ENCODE peak calls at places on chromosome 22, in six cellular contexts. V, L, C, J, O and I are unnamed samples.

GRCh38 chr22:48779211-48779643 is 1048.4 kb downstream of the BRD1 start:
- DNase-seq in V (no peak), L (no peak), C (no peak), J (no peak), O (no peak), I (no peak)

GRCh38 chr22:19713650-19714319 is 518 bp upstream of the SEPTIN5 start:
- DNase-seq in V (no peak), L (no peak), C (peak), J (no peak), O (no peak), I (no peak)

GRCh38 chr22:46792841-46793261 is 30.4 kb downstream of the TBC1D22A start:
- DNase-seq in V (no peak), L (no peak), C (no peak), J (no peak), O (no peak), I (no peak)

GRCh38 chr22:46619240-46619829 is 851 bp upstream of the GRAMD4 start:
- DNase-seq in V (no peak), L (no peak), C (no peak), J (no peak), O (no peak), I (no peak)

GRCh38 chr22:45008853-45009751 is 703 bp downstream of the PHF21B start:
- DNase-seq in V (peak), L (no peak), C (no peak), J (no peak), O (no peak), I (no peak)

GRCh38 chr22:44567846-44568493 is 69.9 kb upstream of the RTL6 start:
- DNase-seq in V (peak), L (peak), C (peak), J (no peak), O (peak), I (peak)

GRCh38 chr22:47198801-47199251 is 436.4 kb downstream of the TBC1D22A start:
- DNase-seq in V (no peak), L (no peak), C (no peak), J (no peak), O (no peak), I (no peak)

GRCh38 chr22:19932367-19933206 is 9.0 kb upstream of the COMT start:
- DNase-seq in V (no peak), L (no peak), C (no peak), J (no peak), O (no peak), I (no peak)

GRCh38 chr22:44246615-44247326 is 66.0 kb downstream of the SHISAL1 start:
- DNase-seq in V (no peak), L (no peak), C (no peak), J (no peak), O (no peak), I (no peak)

GRCh38 chr22:36288571-36289405 is 35.9 kb downstream of the APOL1 start:
- DNase-seq in V (no peak), L (no peak), C (no peak), J (no peak), O (no peak), I (no peak)

GRCh38 chr22:26428515-26429457 is at the start of gene ASPHD2:
- DNase-seq in V (peak), L (peak), C (peak), J (no peak), O (peak), I (peak)

GRCh38 chr22:48222742-48223487 is 1460.5 kb downstream of the TBC1D22A start:
- DNase-seq in V (no peak), L (no peak), C (no peak), J (no peak), O (no peak), I (no peak)

GRCh38 chr22:21920341-21921183 is 32.1 kb downstream of the PPM1F start:
- DNase-seq in V (no peak), L (no peak), C (no peak), J (no peak), O (no peak), I (no peak)

GRCh38 chr22:34761111-34761510 is 304.8 kb upstream of the ISX start:
- DNase-seq in V (no peak), L (peak), C (no peak), J (no peak), O (no peak), I (peak)

GRCh38 chr22:40976866-40977700 is 25.9 kb downstream of the RBX1 start:
- DNase-seq in V (no peak), L (no peak), C (no peak), J (no peak), O (no peak), I (no peak)

GRCh38 chr22:18110944-18111758 is 542 bp downstream of the TUBA8 start:
- DNase-seq in V (no peak), L (no peak), C (no peak), J (no peak), O (no peak), I (no peak)

GRCh38 chr22:26585104-26585790 is 4.7 kb downstream of the TPST2 start:
- DNase-seq in V (no peak), L (peak), C (no peak), J (no peak), O (no peak), I (peak)

GRCh38 chr22:49413551-49413950 is 414.1 kb downstream of the BRD1 start:
- DNase-seq in V (no peak), L (no peak), C (no peak), J (no peak), O (no peak), I (no peak)

GRCh38 chr22:48700180-48700565 is 1127.5 kb downstream of the BRD1 start:
- DNase-seq in V (no peak), L (no peak), C (no peak), J (no peak), O (no peak), I (no peak)

GRCh38 chr22:46830001-46830715 is 67.7 kb downstream of the TBC1D22A start:
- DNase-seq in V (no peak), L (peak), C (peak), J (no peak), O (peak), I (peak)

GRCh38 chr22:48244388-48245118 is 1482.1 kb downstream of the TBC1D22A start:
- DNase-seq in V (no peak), L (no peak), C (no peak), J (no peak), O (no peak), I (no peak)

GRCh38 chr22:49159711-49160110 is 668.0 kb downstream of the BRD1 start:
- DNase-seq in V (no peak), L (no peak), C (no peak), J (no peak), O (no peak), I (no peak)

GRCh38 chr22:33659423-33659822 is 260.9 kb downstream of the LARGE1 start:
- DNase-seq in V (no peak), L (no peak), C (no peak), J (no peak), O (no peak), I (no peak)
- TF ChIP-seq CTCF in V (no peak), L (no peak), C (no peak), J (no peak), O (no peak), I (no peak)

GRCh38 chr22:30029512-30029911 is 50.8 kb upstream of the HORMAD2 start:
- DNase-seq in V (no peak), L (no peak), C (no peak), J (no peak), O (no peak), I (no peak)

GRCh38 chr22:30033137-30033536 is 47.1 kb upstream of the HORMAD2 start:
- DNase-seq in V (no peak), L (no peak), C (no peak), J (no peak), O (no peak), I (no peak)

GRCh38 chr22:30033891-30034290 is 46.4 kb upstream of the HORMAD2 start:
- DNase-seq in V (no peak), L (no peak), C (no peak), J (no peak), O (no peak), I (no peak)

GRCh38 chr22:30031328-30031727 is 48.9 kb upstream of the HORMAD2 start:
- DNase-seq in V (no peak), L (no peak), C (no peak), J (no peak), O (no peak), I (no peak)

GRCh38 chr22:30031764-30032468 is 48.3 kb upstream of the HORMAD2 start:
- DNase-seq in V (no peak), L (no peak), C (no peak), J (no peak), O (no peak), I (no peak)
- TF ChIP-seq CTCF in V (no peak), L (no peak), C (no peak), J (no peak), O (no peak), I (no peak)

DNA sequence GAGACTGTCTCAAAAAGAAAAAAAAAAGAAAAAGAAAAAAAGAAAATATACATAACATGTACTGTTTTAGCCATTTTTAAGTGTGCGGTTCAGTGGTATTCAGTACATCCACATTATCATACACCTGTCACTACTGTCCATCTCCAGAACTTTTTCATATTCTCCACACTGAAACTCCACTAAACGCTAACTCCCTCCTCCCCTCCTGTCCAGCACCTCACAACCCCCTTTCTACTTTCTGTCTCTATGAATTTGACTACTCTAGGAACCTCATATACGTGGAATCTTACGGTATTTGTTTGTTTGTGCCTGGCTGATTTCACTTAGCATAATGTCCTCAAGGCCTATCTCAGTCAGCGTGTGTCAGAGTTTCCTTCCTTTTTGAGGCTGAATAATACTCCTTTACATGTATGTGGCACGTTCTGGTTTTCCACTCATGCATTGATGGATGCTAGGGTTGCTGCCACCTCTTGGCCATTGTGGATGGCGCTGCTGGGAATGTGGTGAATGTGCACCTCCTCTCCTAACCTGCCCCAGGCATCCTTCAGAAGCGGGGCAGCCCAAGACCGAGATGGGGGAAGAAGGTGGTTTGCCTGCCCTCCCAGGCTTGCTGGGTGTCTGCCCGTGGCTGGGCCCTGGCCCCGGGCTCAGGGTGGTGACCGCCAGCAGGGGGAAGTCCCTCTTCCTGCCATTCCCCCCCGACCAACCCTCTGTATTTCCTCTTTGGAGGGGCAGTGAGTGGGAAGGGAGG is 60.5 kb downstream of the BCR start:
- DNase-seq in V (no peak), L (peak), C (peak), J (no peak), O (no peak), I (peak)
- TF ChIP-seq CTCF in V (no peak), L (peak), C (no peak), J (peak), O (peak), I (peak)

GRCh38 chr22:38292694-38293093 is 19.9 kb upstream of the TMEM184B start:
- DNase-seq in V (no peak), L (no peak), C (no peak), J (no peak), O (no peak), I (no peak)

GRCh38 chr22:38294193-38294592 is 21.4 kb upstream of the TMEM184B start:
- DNase-seq in V (no peak), L (no peak), C (no peak), J (no peak), O (no peak), I (no peak)

GRCh38 chr22:38289583-38290082 is 16.8 kb upstream of the TMEM184B start:
- DNase-seq in V (no peak), L (no peak), C (no peak), J (no peak), O (no peak), I (no peak)

GRCh38 chr22:38290347-38290746 is 17.5 kb upstream of the TMEM184B start:
- DNase-seq in V (no peak), L (no peak), C (no peak), J (no peak), O (peak), I (no peak)

DNA sequence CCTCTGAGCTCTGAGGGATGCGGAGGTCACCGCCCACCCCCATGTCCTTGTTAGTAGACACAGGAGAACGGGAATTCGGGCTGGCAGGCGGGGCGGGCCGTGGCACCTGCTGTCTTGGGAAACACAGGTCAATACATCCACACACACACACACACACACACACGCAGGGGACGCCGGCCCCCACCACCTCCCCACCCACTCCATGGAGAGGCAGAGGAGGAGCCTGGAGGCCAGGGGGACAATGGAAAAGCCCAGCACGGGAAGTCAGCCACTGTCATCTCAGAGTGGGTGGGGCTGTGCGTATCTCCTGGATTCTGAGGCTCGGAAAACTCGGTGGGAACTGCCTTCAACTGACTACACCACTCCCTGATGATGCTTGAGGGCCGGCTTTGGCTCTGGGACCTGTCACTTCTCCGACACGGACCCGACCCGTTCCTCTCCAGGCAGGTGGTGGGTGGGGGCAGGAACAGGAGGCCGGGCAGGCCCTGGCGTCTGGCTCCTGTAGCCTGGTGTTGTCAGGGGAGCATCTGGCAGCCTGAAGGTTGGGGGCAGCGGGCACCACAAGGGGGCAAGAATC is 18.5 kb upstream of the TMEM184B start:
- DNase-seq in V (no peak), L (no peak), C (no peak), J (no peak), O (no peak), I (no peak)
- TF ChIP-seq CTCF in V (no peak), L (no peak), C (no peak), J (no peak), O (no peak), I (no peak)

GRCh38 chr22:43110444-43110926 is at the start of gene BIK:
- DNase-seq in V (peak), L (no peak), C (peak), J (no peak), O (peak), I (peak)
- TF ChIP-seq CTCF in V (no peak), L (peak), C (no peak), J (peak), O (peak), I (no peak)

GRCh38 chr22:37781434-37782059 is 26.2 kb upstream of the GCAT start:
- DNase-seq in V (no peak), L (no peak), C (no peak), J (no peak), O (no peak), I (no peak)
- TF ChIP-seq CTCF in V (no peak), L (peak), C (peak), J (peak), O (no peak), I (no peak)

GRCh38 chr22:42820075-42820763 is 36.9 kb downstream of the ARFGAP3 start:
- DNase-seq in V (no peak), L (peak), C (no peak), J (no peak), O (no peak), I (peak)
- TF ChIP-seq CTCF in V (peak), L (peak), C (peak), J (no peak), O (no peak), I (peak)

DNA sequence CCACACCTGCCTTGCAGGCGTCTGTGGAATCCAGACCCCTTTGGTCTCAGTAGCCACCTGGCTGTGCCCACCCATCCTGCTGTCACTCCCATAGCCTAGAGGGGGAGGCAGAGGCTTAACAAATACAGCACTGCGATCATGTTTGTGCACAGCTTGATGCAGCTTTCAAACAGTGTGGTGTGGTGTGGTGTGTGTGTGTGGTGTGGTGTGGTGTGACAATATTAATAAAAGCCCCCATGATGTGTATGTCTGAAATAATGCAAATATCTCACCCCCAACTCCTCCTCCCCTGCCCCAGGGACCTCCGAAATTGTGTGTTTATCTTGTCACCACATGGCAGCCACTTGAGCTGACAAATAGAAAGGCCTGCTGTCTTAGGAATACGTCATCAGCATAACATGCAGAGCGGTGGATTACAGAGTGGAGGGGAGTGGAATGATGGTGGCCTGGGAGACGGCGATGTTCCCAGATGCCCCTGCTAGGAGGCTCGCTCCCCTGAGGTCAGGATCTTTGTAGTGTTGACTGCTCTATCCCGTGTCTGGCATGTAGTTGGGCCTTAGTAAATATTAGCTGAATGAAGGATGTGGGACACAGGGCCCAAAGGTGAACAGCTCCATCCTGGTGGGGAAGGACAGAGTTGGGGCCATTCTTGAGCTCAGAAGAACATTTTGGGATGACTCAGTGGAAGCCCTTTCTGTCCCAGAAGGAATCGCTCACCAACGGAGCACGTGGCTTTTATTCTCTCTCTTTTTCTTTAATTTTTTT is 2.8 kb downstream of the PDXP start:
- DNase-seq in V (no peak), L (no peak), C (no peak), J (no peak), O (no peak), I (no peak)
- TF ChIP-seq CTCF in V (no peak), L (peak), C (no peak), J (no peak), O (peak), I (peak)

DNA sequence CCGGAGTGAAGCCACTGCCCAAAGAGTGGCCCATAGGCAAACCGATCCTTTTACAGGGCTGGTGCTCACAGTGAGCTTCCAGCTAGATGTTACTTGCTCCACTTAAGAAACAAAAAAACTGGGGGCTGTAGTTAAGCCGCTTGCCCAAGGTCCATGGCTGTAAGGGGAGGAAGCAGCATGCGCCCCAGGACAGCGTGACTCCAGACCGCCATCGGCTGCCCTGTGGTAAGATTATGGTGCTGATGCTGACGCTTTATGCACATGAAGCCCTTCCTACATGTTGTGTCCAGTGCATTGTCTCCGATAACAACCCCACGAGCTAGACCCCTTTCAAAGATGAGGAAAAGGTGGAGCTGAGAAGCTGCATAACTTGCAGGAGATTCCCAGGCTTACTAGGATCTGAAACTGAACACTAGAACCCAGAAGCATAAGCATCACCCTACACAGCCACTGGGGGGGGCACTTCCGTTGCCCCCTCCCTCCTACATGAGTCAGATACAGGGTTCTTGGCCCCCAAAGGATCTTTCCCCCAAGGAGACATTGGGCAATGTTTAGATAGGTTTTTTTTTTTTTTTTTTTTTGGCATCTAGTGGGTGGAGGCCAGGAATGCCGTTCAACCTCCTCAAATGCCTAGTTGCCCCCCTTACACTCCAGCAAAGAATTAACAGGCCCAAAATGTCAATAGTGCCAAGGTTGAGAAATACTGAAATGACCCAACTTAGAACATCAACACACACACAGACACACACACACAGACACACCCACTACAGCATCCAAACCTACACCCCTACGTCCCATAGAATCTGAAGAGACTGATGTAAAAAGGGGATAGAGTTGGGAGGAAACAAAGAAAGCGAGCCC is 53.9 kb downstream of the MN1 start:
- DNase-seq in V (no peak), L (peak), C (no peak), J (no peak), O (no peak), I (peak)
- TF ChIP-seq CTCF in V (no peak), L (peak), C (no peak), J (peak), O (no peak), I (peak)

GRCh38 chr22:38943181-38943580 is 14.2 kb upstream of the APOBEC3A start:
- DNase-seq in V (no peak), L (no peak), C (no peak), J (no peak), O (peak), I (no peak)
- TF ChIP-seq CTCF in V (no peak), L (no peak), C (no peak), J (no peak), O (no peak), I (no peak)